ENCODE peak calls at places on chromosomes 3 and 15, in six cellular contexts. Q is body of pancreas; K is HCT116; C is cardiac fibroblast; U is CD4-positive, alpha-beta T cell; M is AG04449. H is an unnamed sample.
A peak's percentile ranks its signal among the peaks of the same experiment; 100 is the strongest.

GRCh38 chr3:105140899-105141367 is 225.8 kb upstream of the ALCAM start:
- DNase-seq in Q (no peak), K (no peak), C (peak; percentile 4), U (no peak), M (no peak), H (no peak)

GRCh38 chr15:69874321-69874720 is 223.4 kb downstream of the TLE3 start:
- DNase-seq in Q (no peak), K (no peak), C (no peak), U (no peak), M (no peak), H (no peak)

GRCh38 chr15:90086868-90087268 is 15.4 kb downstream of the IDH2 start:
- DNase-seq in Q (no peak), K (no peak), C (peak; percentile 52), U (no peak), M (no peak), H (peak; percentile 52)

GRCh38 chr3:115436767-115437301 is 186.5 kb upstream of the GAP43 start:
- DNase-seq in Q (no peak), K (peak; percentile 24), C (peak; percentile 88), U (no peak), M (peak; percentile 92), H (no peak)

GRCh38 chr15:69075467-69075866 is 61.0 kb downstream of the NOX5 start:
- DNase-seq in Q (no peak), K (no peak), C (peak; percentile 79), U (no peak), M (no peak), H (no peak)

GRCh38 chr3:8301977-8302589 is 199.5 kb upstream of the LMCD1 start:
- DNase-seq in Q (no peak), K (peak; percentile 35), C (peak; percentile 77), U (no peak), M (peak; percentile 26), H (peak; percentile 7)

GRCh38 chr15:98505611-98506031 is 142.7 kb upstream of the IGF1R start:
- DNase-seq in Q (no peak), K (no peak), C (no peak), U (no peak), M (no peak), H (no peak)

GRCh38 chr15:90322531-90322930 is 29.6 kb upstream of the ZNF774 start:
- DNase-seq in Q (no peak), K (no peak), C (peak; percentile 48), U (no peak), M (no peak), H (no peak)

GRCh38 chr15:65069179-65069578 is 1.4 kb upstream of the RASL12 start:
- DNase-seq in Q (peak; percentile 28), K (no peak), C (peak; percentile 95), U (no peak), M (peak; percentile 47), H (no peak)

GRCh38 chr3:69866988-69867720 is 127.9 kb downstream of the MITF start:
- DNase-seq in Q (no peak), K (no peak), C (no peak), U (no peak), M (no peak), H (no peak)

GRCh38 chr15:98682992-98683701 is 34.8 kb downstream of the IGF1R start:
- DNase-seq in Q (no peak), K (no peak), C (peak; percentile 26), U (no peak), M (no peak), H (no peak)

GRCh38 chr3:44920081-44920480 is 45.7 kb downstream of the TGM4 start:
- DNase-seq in Q (peak; percentile 18), K (no peak), C (peak; percentile 14), U (no peak), M (no peak), H (no peak)

GRCh38 chr3:35900079-35900478 is 260.8 kb downstream of the ARPP21 start:
- DNase-seq in Q (no peak), K (no peak), C (no peak), U (no peak), M (no peak), H (no peak)

GRCh38 chr3:72630614-72631344 is 217.5 kb downstream of the SHQ1 start:
- DNase-seq in Q (no peak), K (no peak), C (no peak), U (no peak), M (no peak), H (no peak)

GRCh38 chr3:7697538-7697937 is 804.1 kb upstream of the LMCD1 start:
- DNase-seq in Q (no peak), K (no peak), C (no peak), U (no peak), M (no peak), H (no peak)

GRCh38 chr3:120693439-120694172 is 11.6 kb upstream of the HGD start:
- DNase-seq in Q (no peak), K (no peak), C (peak; percentile 59), U (no peak), M (no peak), H (no peak)

GRCh38 chr15:89115547-89115946 is 27.3 kb downstream of the ABHD2 start:
- DNase-seq in Q (peak; percentile 84), K (no peak), C (no peak), U (no peak), M (no peak), H (no peak)

GRCh38 chr15:90268415-90268814 is 2.9 kb downstream of the NGRN start:
- DNase-seq in Q (no peak), K (no peak), C (no peak), U (no peak), M (no peak), H (no peak)

GRCh38 chr15:40369971-40370370 is 12.0 kb downstream of the DISP2 start:
- DNase-seq in Q (no peak), K (no peak), C (no peak), U (no peak), M (no peak), H (no peak)

GRCh38 chr15:61500951-61501350 is 271.8 kb upstream of the RORA start:
- DNase-seq in Q (no peak), K (no peak), C (no peak), U (no peak), M (no peak), H (no peak)

GRCh38 chr15:36373549-36373948 is 205.9 kb upstream of the CDIN1 start:
- DNase-seq in Q (no peak), K (peak; percentile 76), C (no peak), U (no peak), M (no peak), H (no peak)

GRCh38 chr3:134600685-134601502 is 49.9 kb downstream of the KY start:
- DNase-seq in Q (peak; percentile 60), K (peak; percentile 28), C (peak; percentile 74), U (peak; percentile 38), M (no peak), H (peak; percentile 85)

GRCh38 chr15:98690272-98690671 is 41.9 kb downstream of the IGF1R start:
- DNase-seq in Q (no peak), K (no peak), C (no peak), U (no peak), M (no peak), H (no peak)

GRCh38 chr3:31613131-31613626 is 80.5 kb downstream of the STT3B start:
- DNase-seq in Q (no peak), K (no peak), C (no peak), U (no peak), M (no peak), H (no peak)

GRCh38 chr3:31606453-31606852 is 73.7 kb downstream of the STT3B start:
- DNase-seq in Q (no peak), K (no peak), C (no peak), U (no peak), M (no peak), H (no peak)

GRCh38 chr3:31613654-31614053 is 80.9 kb downstream of the STT3B start:
- DNase-seq in Q (no peak), K (no peak), C (no peak), U (no peak), M (no peak), H (no peak)

GRCh38 chr3:31614162-31614921 is 81.6 kb downstream of the STT3B start:
- DNase-seq in Q (no peak), K (no peak), C (no peak), U (no peak), M (no peak), H (no peak)

DNA sequence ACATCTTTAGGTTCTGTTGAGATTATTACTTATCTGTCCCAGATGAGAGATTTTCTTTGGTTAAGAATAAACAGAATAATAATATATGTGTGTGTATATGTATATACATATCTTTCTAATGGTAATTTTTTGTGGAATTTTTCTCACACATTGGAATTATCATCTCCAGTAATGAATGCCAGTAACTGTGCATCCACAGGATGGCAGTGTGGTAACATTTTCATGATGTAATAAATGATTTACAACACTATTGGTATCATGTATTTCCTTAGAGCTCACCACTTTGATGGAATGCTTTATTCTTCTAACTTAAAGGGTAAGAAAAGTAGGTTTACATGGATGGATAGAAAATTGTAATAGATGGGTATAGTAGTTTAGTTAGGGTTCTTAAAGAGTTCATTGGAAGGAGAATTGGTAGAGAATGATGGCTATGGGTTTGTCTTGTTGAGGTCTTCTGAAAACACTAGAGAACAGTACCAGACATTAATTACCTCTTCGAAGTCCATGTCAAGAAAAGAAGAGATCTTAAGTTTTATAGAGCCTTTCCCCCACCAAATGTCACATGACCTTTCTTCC is 78.1 kb downstream of the STT3B start:
- DNase-seq in Q (no peak), K (peak; percentile 10), C (peak; percentile 59), U (no peak), M (no peak), H (no peak)
- TF ChIP-seq CTCF in Q (peak; percentile 49), K (peak; percentile 52), C (peak; percentile 56), U (no peak), M (peak; percentile 38), H (peak; percentile 69)

DNA sequence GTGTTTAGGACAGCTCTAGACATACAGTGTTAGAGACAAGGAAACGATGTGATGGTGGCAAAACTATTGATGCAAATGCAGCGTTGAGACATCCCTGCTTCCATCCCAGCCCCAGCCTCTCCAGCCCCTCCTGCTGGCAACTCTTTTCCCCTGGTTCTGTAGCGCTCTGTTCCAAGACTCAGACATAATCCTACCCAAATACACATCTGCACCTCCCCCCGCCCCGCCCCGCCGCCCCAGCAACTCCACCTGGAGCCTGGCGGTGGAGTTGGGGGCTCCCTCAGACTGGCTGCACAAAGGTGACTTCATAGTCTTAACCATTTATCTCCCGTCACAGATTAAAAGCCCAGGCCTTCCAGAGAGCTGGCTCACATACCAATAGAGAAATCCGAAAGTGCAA is 7.2 kb upstream of the SEC22A start:
- DNase-seq in Q (peak; percentile 25), K (peak; percentile 22), C (peak; percentile 39), U (no peak), M (no peak), H (peak; percentile 26)
- TF ChIP-seq CTCF in Q (peak; percentile 27), K (peak; percentile 17), C (peak; percentile 46), U (no peak), M (peak; percentile 54), H (peak; percentile 54)

GRCh38 chr3:136861890-136862610 is at the start of gene NCK1:
- DNase-seq in Q (peak; percentile 98), K (peak; percentile 94), C (peak; percentile 99), U (peak; percentile 96), M (peak; percentile 87), H (peak; percentile 91)
- TF ChIP-seq CTCF in Q (peak; percentile 27), K (no peak), C (peak; percentile 13), U (no peak), M (no peak), H (peak; percentile 29)

DNA sequence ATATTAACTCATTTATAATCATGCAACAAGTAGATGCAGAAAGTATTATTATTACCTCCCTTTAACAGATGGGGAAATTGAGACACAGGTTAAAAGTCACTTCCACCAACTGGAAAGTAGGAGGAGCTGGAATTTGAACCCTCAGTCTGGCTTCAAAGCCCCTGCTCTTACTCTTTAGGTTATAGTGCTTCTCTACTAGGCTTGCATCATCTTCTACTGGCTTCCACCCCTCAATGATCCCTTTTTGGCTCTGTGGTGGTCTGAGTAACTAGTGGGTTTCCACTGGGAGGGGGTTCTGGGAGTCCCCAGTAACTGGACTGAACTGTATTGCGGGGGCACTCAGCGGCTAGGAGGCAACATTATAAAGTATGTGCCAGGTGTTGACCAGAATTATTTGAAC is 91.0 kb downstream of the CTNNB1 start:
- DNase-seq in Q (no peak), K (no peak), C (no peak), U (no peak), M (no peak), H (no peak)
- TF ChIP-seq CTCF in Q (no peak), K (no peak), C (no peak), U (no peak), M (no peak), H (no peak)

H was measured in neural crest cell.